ENCODE peak calls at places on chromosomes 13 and 19, in five cellular contexts. U is GM23248, L is HCT116, V is ovary, K is tibial nerve. D is an unnamed sample.

GRCh38 chr13:31951215-31951678 is 80.3 kb upstream of the FRY start:
- DNase-seq in V (no peak), L (no peak), K (peak; percentile 48), U (peak; percentile 33), D (peak; percentile 81)

GRCh38 chr13:65461590-65461989 is 1768.5 kb downstream of the PCDH9 start:
- DNase-seq in V (no peak), L (no peak), U (no peak), K (no peak), D (no peak)

GRCh38 chr19:44890366-44891015 is 563 bp upstream of the TOMM40 start:
- DNase-seq in U (peak; percentile 99), K (peak; percentile 100), V (no peak), L (peak; percentile 100), D (no peak)

GRCh38 chr19:33699754-33700407 is 78.1 kb downstream of the CHST8 start:
- DNase-seq in K (no peak), V (no peak), L (no peak), U (no peak), D (no peak)

GRCh38 chr19:17294051-17294891 is 9.0 kb downstream of the ABHD8 start:
- DNase-seq in U (peak; percentile 49), K (no peak), V (peak; percentile 65), L (no peak), D (peak; percentile 71)

GRCh38 chr13:80666782-80667537 is 326.0 kb upstream of the SPRY2 start:
- DNase-seq in K (no peak), U (no peak), L (no peak), V (no peak), D (no peak)

GRCh38 chr13:71148391-71148790 is 718.6 kb downstream of the DACH1 start:
- DNase-seq in U (no peak), L (no peak), V (no peak), K (no peak), D (no peak)

GRCh38 chr19:23249911-23250649 is at the start of gene ZNF724:
- DNase-seq in U (peak; percentile 98), L (peak; percentile 89), K (peak; percentile 89), V (peak; percentile 88), D (peak; percentile 96)

GRCh38 chr19:2722541-2723344 is 1.6 kb upstream of the DIRAS1 start:
- DNase-seq in K (peak; percentile 17), U (peak; percentile 96), V (peak; percentile 83), L (no peak), D (peak; percentile 89)
- H3K4me3 ChIP-seq in K (no peak overlapping the region), U (no peak overlapping the region), V (no peak overlapping the region), L (peak overlapping the region; percentile 29), D (no peak overlapping the region)

DNA sequence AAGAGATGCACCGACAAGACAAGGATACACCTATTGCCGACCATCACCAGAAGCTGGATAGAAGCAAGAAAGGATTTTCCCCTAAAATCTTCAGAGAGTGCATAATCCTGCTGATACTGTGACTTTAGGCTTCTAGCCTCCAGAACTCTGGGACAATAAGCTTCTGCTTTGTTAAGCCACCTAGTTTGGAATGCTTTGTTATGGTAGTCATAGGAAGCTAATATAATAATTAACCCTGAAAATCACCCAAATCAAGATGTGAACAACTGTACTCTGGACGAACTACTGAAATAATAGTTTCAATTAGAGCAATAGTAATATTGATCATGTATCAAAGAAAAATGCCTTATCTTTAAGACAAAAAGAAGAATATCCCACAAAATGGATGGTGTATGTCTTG is 524.6 kb downstream of the EFNB2 start:
- DNase-seq in U (no peak), L (no peak), V (no peak), K (no peak), D (no peak)
- H3K27ac ChIP-seq in U (no peak overlapping the region), L (no peak overlapping the region), V (no peak overlapping the region), K (no peak overlapping the region), D (no peak overlapping the region)

DNA sequence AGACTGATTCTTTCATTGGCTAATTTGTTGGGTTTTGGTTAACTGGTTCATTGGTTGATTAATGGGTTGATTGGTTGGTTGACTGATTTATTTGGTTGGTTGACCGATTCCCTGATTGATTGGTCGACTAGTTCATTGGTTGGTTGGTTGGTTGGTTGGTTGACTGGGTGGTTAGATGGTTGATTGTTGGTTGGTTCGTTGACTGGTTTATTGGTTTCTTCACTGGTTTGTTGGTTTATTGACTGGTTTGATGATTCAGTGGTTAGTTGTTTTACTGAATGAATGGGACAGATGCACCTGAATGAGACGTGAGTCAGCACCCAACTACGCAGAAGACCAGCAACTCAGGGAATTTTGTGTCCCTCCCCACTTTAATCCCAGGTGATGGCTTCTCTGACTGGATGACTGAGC is 2.7 kb upstream of the NUP62 start:
- DNase-seq in V (no peak), L (no peak), U (no peak), K (no peak), D (no peak)
- H3K4me1 ChIP-seq in V (peaks cover 10% of the 10 kb centered on the region), L (peaks cover 29% of the 10 kb centered on the region), U (peaks cover 7% of the 10 kb centered on the region), K (no peaks in the 10 kb centered on the region), D (peaks cover 6% of the 10 kb centered on the region)

DNA sequence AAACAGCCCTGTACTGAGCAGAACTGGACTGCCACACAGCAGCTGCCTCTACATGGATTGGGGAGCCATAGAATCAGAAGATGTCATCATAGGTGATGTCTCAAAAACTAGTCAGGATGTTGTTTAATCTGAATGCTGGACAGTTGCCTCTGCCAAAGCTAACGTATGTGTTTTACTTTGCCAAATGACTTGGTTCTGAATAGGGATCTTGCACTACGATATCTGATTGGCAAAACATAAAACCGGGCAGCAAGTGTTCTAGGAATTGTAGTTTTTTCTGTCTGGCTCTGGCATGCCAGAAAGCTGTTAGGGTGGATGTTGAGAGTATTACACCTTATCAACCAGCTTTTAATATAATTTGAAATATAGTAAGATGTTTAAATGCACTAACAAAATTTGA is 645.9 kb downstream of the GPC5 start:
- DNase-seq in V (no peak), K (no peak), U (no peak), L (no peak), D (no peak)
- H3K4me3 ChIP-seq in V (no peak overlapping the region), K (no peak overlapping the region), U (no peak overlapping the region), L (no peak overlapping the region), D (no peak overlapping the region)

GRCh38 chr19:52221031-52221430 is 31.2 kb downstream of the PPP2R1A start:
- DNase-seq in L (no peak), U (no peak), V (peak; percentile 15), K (no peak), D (peak; percentile 37)
- H3K27ac ChIP-seq in L (no peak overlapping the region), U (peak overlapping the region; percentile 9), V (no peak overlapping the region), K (no peak overlapping the region), D (no peak overlapping the region)

DNA sequence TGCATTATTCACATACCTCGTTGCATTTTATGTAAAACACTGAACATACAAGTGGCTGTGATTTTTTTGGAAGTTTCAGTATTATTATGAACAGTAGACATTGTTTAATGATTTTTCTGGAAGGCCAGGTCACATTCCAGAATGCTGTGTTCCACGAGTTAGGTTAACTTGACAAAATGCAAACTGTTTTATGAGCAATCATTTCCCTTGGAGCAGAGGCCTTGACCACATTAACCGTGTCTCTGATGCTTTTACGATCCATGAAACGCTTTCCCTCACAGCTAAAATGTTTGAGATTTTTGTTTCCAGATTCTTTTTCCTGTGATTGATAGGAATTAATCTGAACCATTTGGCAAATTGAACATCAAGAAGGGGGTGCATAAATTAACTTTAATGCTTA is 57.8 kb downstream of the MBNL2 start:
- DNase-seq in U (peak; percentile 86), V (no peak), K (no peak), L (no peak), D (no peak)
- H3K4me1 ChIP-seq in U (peaks cover 83% of the 10 kb centered on the region), V (peaks cover 21% of the 10 kb centered on the region), K (no peaks in the 10 kb centered on the region), L (peaks cover 85% of the 10 kb centered on the region), D (peaks cover 20% of the 10 kb centered on the region)

D was measured in right cardiac atrium.